ENCODE peak calls at places on chromosomes 1 and 21, in seven cellular contexts. B is mesenchymal stem cell, Q is H9, F is trophoblast cell, V is mesendoderm, W is IMR-90, L is neuronal stem cell. R is an unnamed sample.
A peak's percentile ranks its signal among the peaks of the same experiment; 100 is the strongest.

GRCh38 chr1:171081994-171082295 is 8.8 kb upstream of the FMO3 start:
- DNase-seq in V (no peak), W (no peak), F (no peak), L (no peak), Q (no peak), B (no peak), R (no peak)

GRCh38 chr1:67646145-67647035 is 38.6 kb upstream of the GADD45A start:
- DNase-seq in B (peak; percentile 45), W (peak; percentile 23), Q (no peak), F (peak; percentile 19), V (peak; percentile 74), L (peak; percentile 79), R (no peak)

GRCh38 chr1:111217183-111217910 is 10.2 kb upstream of the CHI3L2 start:
- DNase-seq in W (no peak), F (no peak), V (no peak), B (no peak), L (no peak), Q (no peak), R (no peak)

GRCh38 chr1:221648201-221648600 is 93.7 kb downstream of the DUSP10 start:
- DNase-seq in Q (no peak), V (no peak), B (no peak), F (no peak), W (no peak), L (no peak), R (no peak)

GRCh38 chr1:203456577-203456976 is 19.0 kb upstream of the PRELP start:
- DNase-seq in F (no peak), B (no peak), L (no peak), V (no peak), Q (no peak), W (no peak), R (no peak)

GRCh38 chr1:31038360-31038759 is 27.2 kb downstream of the PUM1 start:
- DNase-seq in W (peak; percentile 73), F (peak; percentile 87), B (peak; percentile 47), V (no peak), Q (no peak), L (no peak), R (no peak)

GRCh38 chr1:26354972-26355371 is 1.0 kb upstream of the CRYBG2 start:
- DNase-seq in W (no peak), Q (peak; percentile 24), B (no peak), L (no peak), F (no peak), V (no peak), R (no peak)

GRCh38 chr1:177476706-177477105 is 305.9 kb downstream of the BRINP2 start:
- DNase-seq in V (no peak), L (no peak), B (no peak), Q (no peak), F (no peak), W (no peak), R (no peak)

GRCh38 chr1:169484683-169485426 is 889 bp downstream of the SLC19A2 start:
- DNase-seq in F (peak; percentile 66), L (peak; percentile 30), V (peak; percentile 57), Q (no peak), B (peak; percentile 89), W (peak; percentile 82), R (no peak)

GRCh38 chr21:41817877-41818855 is 51.3 kb upstream of the RIPK4 start:
- DNase-seq in Q (no peak), L (no peak), V (no peak), W (no peak), F (no peak), B (no peak), R (no peak)

GRCh38 chr21:42038826-42039425 is 28.8 kb upstream of the ZBTB21 start:
- DNase-seq in W (peak; percentile 87), L (no peak), V (no peak), Q (no peak), F (no peak), B (peak; percentile 65), R (no peak)

GRCh38 chr21:43919871-43920801 is 55.1 kb downstream of the AGPAT3 start:
- DNase-seq in V (peak; percentile 45), F (no peak), W (peak; percentile 40), Q (no peak), L (no peak), B (no peak), R (peak; percentile 45)

GRCh38 chr1:199931666-199932377 is 95.7 kb upstream of the NR5A2 start:
- DNase-seq in W (no peak), B (peak; percentile 45), L (no peak), V (no peak), F (peak; percentile 49), Q (no peak), R (no peak)

GRCh38 chr1:205739348-205740160 is 10.4 kb downstream of the NUCKS1 start:
- DNase-seq in Q (no peak), L (no peak), V (no peak), F (no peak), W (peak; percentile 94), B (peak; percentile 93), R (no peak)

GRCh38 chr1:200139661-200140250 is 112.2 kb downstream of the NR5A2 start:
- DNase-seq in V (peak; percentile 61), Q (no peak), B (peak; percentile 60), W (peak; percentile 68), F (peak; percentile 76), L (no peak), R (no peak)

GRCh38 chr1:172949096-172949495 is 101.6 kb downstream of the TNFSF18 start:
- DNase-seq in Q (no peak), V (no peak), W (no peak), B (no peak), L (no peak), F (no peak), R (no peak)

GRCh38 chr21:30209571-30209970 is 6.3 kb downstream of the CLDN8 start:
- DNase-seq in W (no peak), B (no peak), V (peak; percentile 40), L (peak; percentile 23), F (no peak), Q (peak; percentile 38), R (no peak)

GRCh38 chr1:28580706-28581530 is 11.1 kb upstream of the RAB42 start:
- DNase-seq in V (peak; percentile 75), L (peak; percentile 53), F (peak; percentile 44), B (peak; percentile 53), Q (no peak), W (peak; percentile 56), R (no peak)

GRCh38 chr1:181141431-181141910 is 53.0 kb downstream of the IER5 start:
- DNase-seq in B (peak; percentile 72), F (peak; percentile 79), Q (no peak), L (no peak), W (peak; percentile 95), V (no peak), R (no peak)

GRCh38 chr21:34670220-34670961 is 1.6 kb downstream of the CLIC6 start:
- DNase-seq in Q (peak; percentile 67), W (no peak), F (peak; percentile 16), B (peak; percentile 26), V (peak; percentile 66), L (peak; percentile 23), R (peak; percentile 73)

GRCh38 chr1:22288593-22289241 is 145.8 kb upstream of the WNT4 start:
- DNase-seq in L (no peak), V (no peak), Q (no peak), B (peak; percentile 58), F (peak; percentile 94), W (no peak), R (peak; percentile 32)

GRCh38 chr1:48777219-48777895 is 666 bp upstream of the BEND5 start:
- DNase-seq in F (peak; percentile 64), B (no peak), Q (peak; percentile 34), V (peak; percentile 32), L (peak; percentile 26), W (no peak), R (peak; percentile 46)

GRCh38 chr1:47934243-47934805 is 62.9 kb downstream of the TRABD2B start:
- DNase-seq in W (no peak), F (no peak), B (peak; percentile 2), L (no peak), Q (peak; percentile 41), V (peak; percentile 57), R (no peak)

GRCh38 chr1:236741757-236742156 is 53.3 kb upstream of the MTR start:
- DNase-seq in L (no peak), V (no peak), F (no peak), W (no peak), B (no peak), Q (no peak), R (no peak)
- H3K79me1 ChIP-seq in L (no peaks in the 10 kb centered on the region), V (no peaks in the 10 kb centered on the region), F (no peaks in the 10 kb centered on the region), W (no peaks in the 10 kb centered on the region), B (no peaks in the 10 kb centered on the region), Q (no peaks in the 10 kb centered on the region), R (no peaks in the 10 kb centered on the region)

GRCh38 chr1:15660151-15660550 is 24.0 kb upstream of the PLEKHM2 start:
- DNase-seq in Q (no peak), F (peak; percentile 94), V (no peak), B (no peak), W (no peak), L (no peak), R (no peak)
- H3K79me1 ChIP-seq in Q (no peaks in the 10 kb centered on the region), F (no peaks in the 10 kb centered on the region), V (no peaks in the 10 kb centered on the region), B (peaks cover 10% of the 10 kb centered on the region), W (peaks cover 23% of the 10 kb centered on the region), L (no peaks in the 10 kb centered on the region), R (no peaks in the 10 kb centered on the region)

GRCh38 chr1:14715771-14716170 is 117.3 kb downstream of the KAZN start:
- DNase-seq in Q (no peak), B (no peak), V (no peak), L (no peak), W (no peak), F (no peak), R (no peak)

GRCh38 chr1:14715266-14715665 is 116.8 kb downstream of the KAZN start:
- DNase-seq in Q (no peak), W (no peak), L (no peak), B (no peak), V (no peak), F (no peak), R (no peak)

GRCh38 chr1:14718476-14718875 is 120.0 kb downstream of the KAZN start:
- DNase-seq in B (no peak), F (no peak), W (no peak), V (no peak), L (no peak), Q (no peak), R (no peak)

GRCh38 chr1:14713077-14713476 is 114.6 kb downstream of the KAZN start:
- DNase-seq in B (no peak), L (no peak), Q (no peak), F (peak; percentile 19), W (no peak), V (peak; percentile 41), R (no peak)

GRCh38 chr1:14716474-14716873 is 118.0 kb downstream of the KAZN start:
- DNase-seq in L (no peak), W (no peak), F (no peak), V (no peak), B (no peak), Q (no peak), R (no peak)
- H3K79me1 ChIP-seq in L (no peaks in the 10 kb centered on the region), W (no peaks in the 10 kb centered on the region), F (no peaks in the 10 kb centered on the region), V (peaks cover 14% of the 10 kb centered on the region), B (no peaks in the 10 kb centered on the region), Q (no peaks in the 10 kb centered on the region), R (peaks cover 3% of the 10 kb centered on the region)

GRCh38 chr1:233180626-233181364 is 114.7 kb downstream of the PCNX2 start:
- DNase-seq in B (no peak), L (no peak), W (no peak), F (no peak), V (peak; percentile 13), Q (peak; percentile 41), R (no peak)

GRCh38 chr1:233182587-233182986 is 112.9 kb downstream of the PCNX2 start:
- DNase-seq in B (no peak), L (no peak), V (no peak), F (no peak), W (no peak), Q (no peak), R (no peak)

GRCh38 chr1:233188061-233188460 is 107.5 kb downstream of the PCNX2 start:
- DNase-seq in B (no peak), L (no peak), Q (no peak), V (peak; percentile 43), F (no peak), W (no peak), R (no peak)

GRCh38 chr1:233183226-233184020 is 112.1 kb downstream of the PCNX2 start:
- DNase-seq in L (peak; percentile 9), Q (no peak), W (peak; percentile 63), F (peak; percentile 43), B (peak; percentile 58), V (peak; percentile 81), R (no peak)
- H3K79me1 ChIP-seq in L (no peaks in the 10 kb centered on the region), Q (no peaks in the 10 kb centered on the region), W (no peaks in the 10 kb centered on the region), F (peaks cover 14% of the 10 kb centered on the region), B (peaks cover 4% of the 10 kb centered on the region), V (no peaks in the 10 kb centered on the region), R (no peaks in the 10 kb centered on the region)

R was measured in H1.